ENCODE peak calls at places on chromosomes 6 and 20, in nine cellular contexts. I is astrocyte, O is left ventricle myocardium inferior, R is MCF 10A, A is neural crest cell, P is coronary artery, K is heart right ventricle, V is K562, N is WERI-Rb-1. D is an unnamed sample.

GRCh38 chr6:38387994-38388393 is 251.7 kb downstream of the BTBD9 start:
- DNase-seq in I (peak), O (no peak), R (no peak), A (no peak), P (no peak), K (no peak), V (no peak), N (no peak), D (no peak)

GRCh38 chr6:166955121-166955864 is 1.1 kb downstream of the RNASET2 start:
- DNase-seq in I (no peak), O (peak), R (no peak), A (no peak), P (no peak), K (no peak), V (no peak), N (no peak), D (no peak)

GRCh38 chr6:37106982-37107453 is 62.9 kb upstream of the PIM1 start:
- DNase-seq in I (no peak), O (no peak), R (no peak), A (no peak), P (no peak), K (no peak), V (no peak), N (peak), D (no peak)

GRCh38 chr6:106163446-106163965 is 77.4 kb downstream of the PRDM1 start:
- DNase-seq in I (peak), O (no peak), R (peak), A (no peak), P (no peak), K (no peak), V (no peak), N (no peak), D (no peak)

GRCh38 chr20:35006531-35006971 is 50.9 kb downstream of the MYH7B start:
- DNase-seq in I (no peak), O (no peak), R (no peak), A (no peak), P (peak), K (no peak), V (no peak), N (no peak), D (peak)

GRCh38 chr20:2141592-2142575 is 40.3 kb downstream of the STK35 start:
- DNase-seq in I (no peak), O (no peak), R (no peak), A (no peak), P (no peak), K (no peak), V (no peak), N (no peak), D (no peak)

GRCh38 chr20:409697-410559 is 1.8 kb downstream of the RBCK1 start:
- DNase-seq in I (no peak), O (no peak), R (no peak), A (no peak), P (no peak), K (no peak), V (no peak), N (no peak), D (no peak)

GRCh38 chr6:136284909-136285308 is 4.7 kb downstream of the BCLAF1 start:
- DNase-seq in I (peak), O (no peak), R (peak), A (no peak), P (no peak), K (no peak), V (no peak), N (no peak), D (no peak)

GRCh38 chr6:45432944-45433343 is 55.2 kb upstream of the SUPT3H start:
- DNase-seq in I (peak), O (no peak), R (peak), A (no peak), P (no peak), K (no peak), V (no peak), N (no peak), D (no peak)

GRCh38 chr6:107115695-107116327 is 496 bp upstream of the BEND3 start:
- DNase-seq in I (no peak), O (no peak), R (peak), A (peak), P (no peak), K (peak), V (peak), N (peak), D (peak)

GRCh38 chr6:37742401-37742760 is 44.7 kb upstream of the MDGA1 start:
- DNase-seq in I (no peak), O (no peak), R (no peak), A (no peak), P (no peak), K (no peak), V (no peak), N (peak), D (no peak)

GRCh38 chr6:34806738-34807453 is 15.0 kb downstream of the BLTP3A start:
- DNase-seq in I (peak), O (no peak), R (peak), A (no peak), P (no peak), K (no peak), V (no peak), N (no peak), D (no peak)

GRCh38 chr20:59525500-59526241 is 78.7 kb upstream of the PHACTR3 start:
- DNase-seq in I (no peak), O (peak), R (peak), A (peak), P (no peak), K (peak), V (peak), N (peak), D (no peak)

GRCh38 chr20:21235346-21235712 is 67.8 kb upstream of the XRN2 start:
- DNase-seq in I (no peak), O (no peak), R (no peak), A (no peak), P (no peak), K (no peak), V (no peak), N (no peak), D (no peak)

GRCh38 chr6:85576479-85576878 is 17.2 kb downstream of the SNX14 start:
- DNase-seq in I (no peak), O (no peak), R (no peak), A (no peak), P (no peak), K (no peak), V (no peak), N (no peak), D (no peak)

GRCh38 chr6:55953384-55953783 is 78.0 kb upstream of the BMP5 start:
- DNase-seq in I (peak), O (no peak), R (peak), A (no peak), P (no peak), K (no peak), V (no peak), N (no peak), D (no peak)
- TF ChIP-seq CTCF in I (peak), O (peak), R (peak), A (peak), P (no peak), K (peak), V (no peak), N (no peak), D (no peak)

GRCh38 chr6:150600302-150601017 is 775 bp downstream of the PLEKHG1 start:
- DNase-seq in I (peak), O (peak), R (peak), A (peak), P (peak), K (peak), V (peak), N (peak), D (peak)
- TF ChIP-seq CTCF in I (peak), O (peak), R (peak), A (peak), P (no peak), K (peak), V (peak), N (peak), D (peak)

GRCh38 chr20:50343490-50344179 is 153.0 kb downstream of the CEBPB start:
- DNase-seq in I (no peak), O (no peak), R (no peak), A (no peak), P (peak), K (no peak), V (no peak), N (no peak), D (no peak)

GRCh38 chr20:50343125-50343489 is 152.5 kb downstream of the CEBPB start:
- DNase-seq in I (no peak), O (no peak), R (no peak), A (no peak), P (no peak), K (no peak), V (no peak), N (no peak), D (no peak)

GRCh38 chr20:50342638-50343102 is 152.0 kb downstream of the CEBPB start:
- DNase-seq in I (no peak), O (no peak), R (no peak), A (no peak), P (no peak), K (no peak), V (no peak), N (no peak), D (no peak)

GRCh38 chr20:50345712-50346371 is 155.2 kb downstream of the CEBPB start:
- DNase-seq in I (no peak), O (no peak), R (no peak), A (no peak), P (no peak), K (no peak), V (no peak), N (no peak), D (no peak)

DNA sequence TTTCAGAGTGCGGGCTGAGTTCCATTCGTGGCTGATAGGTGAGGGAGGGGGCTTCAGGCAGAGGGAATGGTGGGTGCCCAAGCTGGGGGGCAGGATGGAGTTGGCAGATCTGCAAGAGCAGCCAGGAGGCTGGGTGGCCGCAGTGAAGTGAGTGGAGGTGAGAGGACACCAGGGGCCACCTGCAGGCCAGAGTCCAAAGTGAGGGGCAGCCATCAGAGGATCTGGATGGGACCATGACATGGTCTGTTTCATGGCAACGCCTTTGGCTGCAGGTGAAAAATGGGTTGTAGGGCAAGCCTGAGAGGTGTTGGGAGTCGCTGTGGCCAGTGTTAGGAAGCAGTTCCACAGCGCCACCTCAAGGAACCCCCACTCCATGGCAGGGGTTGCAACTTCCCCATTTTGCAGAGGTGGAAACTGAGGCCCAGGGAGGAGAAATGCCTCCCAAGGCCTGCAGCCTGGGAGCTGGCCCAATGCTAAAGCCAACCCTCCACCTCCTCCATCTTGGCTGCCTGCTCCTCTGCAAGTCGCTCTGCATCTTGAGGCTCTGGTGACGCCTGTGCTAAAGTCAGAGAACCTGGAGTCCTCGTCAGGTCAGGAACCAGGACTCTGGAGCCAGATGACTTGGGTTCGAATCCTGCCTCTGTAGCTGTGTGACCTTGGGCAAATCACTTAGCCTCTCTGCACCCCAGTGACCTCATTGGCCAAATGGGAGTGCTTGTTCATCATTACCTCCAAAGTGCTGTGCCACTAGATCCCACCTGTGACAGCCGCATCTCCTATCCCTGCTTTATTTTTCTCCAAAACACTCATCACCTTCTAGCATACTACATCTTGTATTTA is 153.8 kb downstream of the CEBPB start:
- DNase-seq in I (no peak), O (no peak), R (no peak), A (no peak), P (no peak), K (no peak), V (peak), N (no peak), D (no peak)
- TF ChIP-seq CTCF in I (no peak), O (peak), R (no peak), A (no peak), P (no peak), K (no peak), V (peak), N (peak), D (no peak)

GRCh38 chr6:1552296-1552761 is 57.4 kb upstream of the FOXC1 start:
- DNase-seq in I (peak), O (no peak), R (peak), A (no peak), P (no peak), K (no peak), V (peak), N (no peak), D (no peak)
- TF ChIP-seq CTCF in I (no peak), O (peak), R (peak), A (peak), P (no peak), K (no peak), V (peak), N (peak), D (no peak)

GRCh38 chr6:125189494-125189893 is 35.9 kb downstream of the TPD52L1 start:
- DNase-seq in I (no peak), O (no peak), R (no peak), A (no peak), P (no peak), K (no peak), V (no peak), N (no peak), D (no peak)

GRCh38 chr6:125190667-125191066 is 37.1 kb downstream of the TPD52L1 start:
- DNase-seq in I (no peak), O (no peak), R (no peak), A (no peak), P (no peak), K (no peak), V (no peak), N (no peak), D (no peak)

GRCh38 chr6:125192610-125192930 is 39.0 kb downstream of the TPD52L1 start:
- DNase-seq in I (no peak), O (no peak), R (no peak), A (no peak), P (no peak), K (no peak), V (no peak), N (no peak), D (no peak)

GRCh38 chr6:125193208-125193607 is 39.6 kb downstream of the TPD52L1 start:
- DNase-seq in I (no peak), O (no peak), R (peak), A (no peak), P (no peak), K (no peak), V (no peak), N (no peak), D (no peak)

GRCh38 chr6:125191916-125192609 is 38.5 kb downstream of the TPD52L1 start:
- DNase-seq in I (peak), O (peak), R (peak), A (peak), P (no peak), K (peak), V (peak), N (peak), D (no peak)
- TF ChIP-seq CTCF in I (peak), O (peak), R (peak), A (peak), P (no peak), K (peak), V (peak), N (peak), D (peak)

DNA sequence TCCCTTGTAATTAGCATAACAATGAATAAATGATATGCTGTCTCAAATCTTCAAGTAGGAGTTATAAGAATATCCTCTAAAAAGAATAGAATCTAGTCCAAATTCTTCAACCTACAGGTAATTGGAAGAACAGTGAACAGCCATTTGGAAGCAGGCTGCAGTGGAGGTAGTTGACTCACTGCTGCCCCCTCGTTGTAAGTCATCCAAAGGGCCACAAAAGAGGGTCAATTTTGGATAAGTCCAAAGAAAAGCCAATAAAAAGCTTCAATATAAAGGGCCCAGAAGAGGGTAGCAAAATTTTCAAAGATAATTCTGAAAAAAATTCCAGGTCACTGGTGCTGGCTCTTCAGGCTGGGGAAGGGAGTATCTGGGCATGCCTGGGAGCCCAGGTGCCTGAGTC is 60.8 kb upstream of the SSTR4 start:
- DNase-seq in I (no peak), O (no peak), R (peak), A (no peak), P (no peak), K (no peak), V (peak), N (no peak), D (no peak)
- TF ChIP-seq CTCF in I (no peak), O (peak), R (peak), A (peak), P (no peak), K (no peak), V (peak), N (peak), D (peak)

D was measured in mesothelial cell of epicardium.